ENCODE peak calls at places on chromosomes 13 and 19, in ten cellular contexts. X is SK-N-SH, D is WTC11, N is HepG2, O is A549, S is K562, B is H1, J is endothelial cell of umbilical vein, H is NB4, Q is GM12878. M is an unnamed sample.

GRCh38 chr19:46755853-46756543 is 9.7 kb upstream of the STRN4 start:
- DNase-seq in X (no peak), D (no peak), N (no peak), O (no peak), S (no peak), B (no peak), J (no peak), H (no peak), Q (no peak), M (no peak)

GRCh38 chr19:38667552-38668205 is 20.2 kb downstream of the ACTN4 start:
- DNase-seq in X (no peak), D (no peak), N (no peak), O (no peak), S (no peak), B (no peak), J (peak), H (no peak), Q (no peak), M (no peak)

GRCh38 chr19:34274827-34275625 is 20.7 kb downstream of the GARRE1 start:
- DNase-seq in X (no peak), D (no peak), N (peak), O (no peak), S (no peak), B (no peak), J (peak), H (no peak), Q (no peak), M (no peak)

GRCh38 chr13:92886535-92887098 is 340.0 kb upstream of the GPC6 start:
- DNase-seq in X (no peak), D (no peak), N (no peak), O (no peak), S (no peak), B (no peak), J (no peak), H (no peak), Q (no peak), M (no peak)

GRCh38 chr13:44969858-44970484 is 19.3 kb downstream of the NUFIP1 start:
- DNase-seq in X (peak), D (no peak), N (peak), O (peak), S (no peak), B (no peak), J (peak), H (peak), Q (no peak), M (peak)

GRCh38 chr19:13181747-13182388 is 31.7 kb downstream of the IER2 start:
- DNase-seq in X (peak), D (no peak), N (no peak), O (no peak), S (no peak), B (no peak), J (peak), H (peak), Q (no peak), M (no peak)

GRCh38 chr13:51804295-51805172 is 571 bp upstream of the DHRS12 start:
- DNase-seq in X (peak), D (no peak), N (no peak), O (no peak), S (no peak), B (no peak), J (no peak), H (no peak), Q (no peak), M (no peak)

GRCh38 chr19:43777163-43777700 is 3.5 kb downstream of the KCNN4 start:
- DNase-seq in X (peak), D (no peak), N (no peak), O (peak), S (peak), B (no peak), J (no peak), H (peak), Q (no peak), M (no peak)

GRCh38 chr19:39587496-39587895 is 14.8 kb upstream of the LGALS13 start:
- DNase-seq in X (no peak), D (no peak), N (no peak), O (no peak), S (no peak), B (no peak), J (no peak), H (no peak), Q (no peak), M (no peak)

GRCh38 chr19:6229951-6230712 is 49.6 kb downstream of the MLLT1 start:
- DNase-seq in X (no peak), D (no peak), N (no peak), O (no peak), S (no peak), B (no peak), J (no peak), H (no peak), Q (no peak), M (peak)

GRCh38 chr13:99871249-99871898 is 100.2 kb downstream of the ZIC5 start:
- DNase-seq in X (no peak), D (no peak), N (no peak), O (no peak), S (no peak), B (no peak), J (no peak), H (no peak), Q (no peak), M (no peak)

GRCh38 chr19:45473366-45474190 is 5.8 kb downstream of the FOSB start:
- DNase-seq in X (no peak), D (no peak), N (no peak), O (no peak), S (no peak), B (no peak), J (no peak), H (no peak), Q (no peak), M (no peak)

GRCh38 chr19:45474191-45474940 is 6.6 kb downstream of the FOSB start:
- DNase-seq in X (no peak), D (no peak), N (no peak), O (no peak), S (no peak), B (no peak), J (no peak), H (no peak), Q (no peak), M (no peak)

GRCh38 chr19:45471116-45471865 is 3.5 kb downstream of the FOSB start:
- DNase-seq in X (no peak), D (no peak), N (no peak), O (no peak), S (no peak), B (no peak), J (no peak), H (no peak), Q (no peak), M (no peak)

GRCh38 chr19:45471866-45472556 is 4.2 kb downstream of the FOSB start:
- DNase-seq in X (no peak), D (no peak), N (no peak), O (no peak), S (no peak), B (no peak), J (no peak), H (no peak), Q (no peak), M (no peak)

DNA sequence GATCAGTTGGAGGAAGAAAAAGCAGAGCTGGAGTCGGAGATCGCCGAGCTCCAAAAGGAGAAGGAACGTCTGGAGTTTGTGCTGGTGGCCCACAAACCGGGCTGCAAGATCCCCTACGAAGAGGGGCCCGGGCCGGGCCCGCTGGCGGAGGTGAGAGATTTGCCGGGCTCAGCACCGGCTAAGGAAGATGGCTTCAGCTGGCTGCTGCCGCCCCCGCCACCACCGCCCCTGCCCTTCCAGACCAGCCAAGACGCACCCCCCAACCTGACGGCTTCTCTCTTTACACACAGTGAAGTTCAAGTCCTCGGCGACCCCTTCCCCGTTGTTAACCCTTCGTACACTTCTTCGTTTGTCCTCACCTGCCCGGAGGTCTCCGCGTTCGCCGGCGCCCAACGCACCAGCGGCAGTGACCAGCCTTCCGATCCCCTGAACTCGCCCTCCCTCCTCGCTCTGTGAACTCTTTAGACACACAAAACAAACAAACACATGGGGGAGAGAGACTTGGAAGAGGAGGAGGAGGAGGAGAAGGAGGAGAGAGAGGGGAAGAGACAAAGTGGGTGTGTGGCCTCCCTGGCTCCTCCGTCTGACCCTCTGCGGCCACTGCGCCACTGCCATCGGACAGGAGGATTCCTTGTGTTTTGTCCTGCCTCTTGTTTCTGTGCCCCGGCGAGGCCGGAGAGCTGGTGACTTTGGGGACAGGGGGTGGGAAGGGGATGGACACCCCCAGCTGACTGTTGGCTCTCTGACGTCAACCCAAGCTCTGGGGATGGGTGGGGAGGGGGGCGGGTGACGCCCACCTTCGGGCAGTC is 5.0 kb downstream of the FOSB start:
- DNase-seq in X (no peak), D (no peak), N (no peak), O (no peak), S (no peak), B (no peak), J (no peak), H (no peak), Q (no peak), M (no peak)
- TF ChIP-seq MAX in X (no peak), D (no peak), N (no peak), O (no peak), S (no peak), B (no peak), J (no peak), H (no peak), Q (no peak), M (no peak)

GRCh38 chr13:80705371-80706163 is 364.6 kb upstream of the SPRY2 start:
- DNase-seq in X (peak), D (no peak), N (no peak), O (no peak), S (no peak), B (no peak), J (no peak), H (no peak), Q (no peak), M (no peak)

GRCh38 chr13:80704369-80704768 is 363.4 kb upstream of the SPRY2 start:
- DNase-seq in X (peak), D (no peak), N (no peak), O (no peak), S (no peak), B (no peak), J (no peak), H (no peak), Q (no peak), M (no peak)

GRCh38 chr13:80707000-80707983 is 366.4 kb upstream of the SPRY2 start:
- DNase-seq in X (no peak), D (no peak), N (no peak), O (no peak), S (no peak), B (no peak), J (no peak), H (no peak), Q (no peak), M (no peak)

GRCh38 chr13:80712026-80712425 is 371.1 kb upstream of the SPRY2 start:
- DNase-seq in X (no peak), D (no peak), N (no peak), O (no peak), S (no peak), B (no peak), J (no peak), H (no peak), Q (no peak), M (no peak)

GRCh38 chr13:80706164-80706471 is 365.2 kb upstream of the SPRY2 start:
- DNase-seq in X (no peak), D (no peak), N (no peak), O (no peak), S (no peak), B (no peak), J (no peak), H (no peak), Q (no peak), M (no peak)
- TF ChIP-seq MAX in X (no peak), D (no peak), N (no peak), O (no peak), S (no peak), B (no peak), J (no peak), H (no peak), Q (no peak), M (no peak)

DNA sequence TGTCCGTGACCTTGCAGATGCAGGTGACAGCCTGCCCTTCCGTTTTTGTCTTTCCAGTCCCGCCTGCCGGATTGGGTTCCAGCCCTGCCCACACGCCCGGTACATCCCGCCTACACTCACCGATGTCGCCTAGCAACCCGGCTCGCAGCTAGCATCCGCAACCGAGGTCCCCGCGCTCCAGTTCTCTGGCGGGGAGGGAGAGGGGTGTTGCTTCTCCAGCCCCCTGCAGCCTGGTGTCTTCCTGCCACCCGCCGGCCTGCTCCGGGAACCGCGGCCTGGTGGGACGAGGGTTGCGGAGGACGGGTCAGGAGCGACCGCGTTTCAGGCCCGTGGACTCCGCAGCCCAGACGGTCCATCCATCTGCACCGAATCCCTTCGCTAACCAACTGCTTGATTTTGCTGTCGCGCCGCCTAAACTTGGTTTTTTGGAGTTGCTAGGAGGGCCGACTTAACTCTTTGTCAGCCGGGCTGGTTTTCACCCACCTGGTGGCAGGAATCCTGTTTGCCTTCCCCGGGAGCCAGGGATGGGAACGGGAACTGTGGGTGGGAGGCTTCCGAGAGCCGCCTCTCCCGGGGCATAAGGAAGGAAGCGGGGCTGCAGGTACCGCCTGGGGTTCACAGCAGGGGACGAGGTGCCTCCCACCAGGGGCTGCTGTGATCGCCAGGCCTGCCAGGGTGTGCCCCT is 15.4 kb upstream of the MATK start:
- DNase-seq in X (peak), D (peak), N (no peak), O (no peak), S (peak), B (no peak), J (no peak), H (no peak), Q (no peak), M (no peak)
- TF ChIP-seq MAX in X (no peak), D (no peak), N (no peak), O (no peak), S (no peak), B (no peak), J (no peak), H (no peak), Q (no peak), M (no peak)

GRCh38 chr19:32631381-32631780 is 43.6 kb downstream of the ANKRD27 start:
- DNase-seq in X (no peak), D (no peak), N (no peak), O (no peak), S (no peak), B (no peak), J (no peak), H (no peak), Q (no peak), M (no peak)
- TF ChIP-seq MAX in X (no peak), D (no peak), N (no peak), O (no peak), S (no peak), B (no peak), J (no peak), H (no peak), Q (no peak), M (no peak)

GRCh38 chr19:10478476-10478875 is 24.7 kb downstream of the KEAP1 start:
- DNase-seq in X (peak), D (no peak), N (no peak), O (no peak), S (no peak), B (no peak), J (no peak), H (no peak), Q (no peak), M (no peak)
- TF ChIP-seq MAX in X (no peak), D (no peak), N (no peak), O (no peak), S (no peak), B (no peak), J (no peak), H (no peak), Q (no peak), M (no peak)

DNA sequence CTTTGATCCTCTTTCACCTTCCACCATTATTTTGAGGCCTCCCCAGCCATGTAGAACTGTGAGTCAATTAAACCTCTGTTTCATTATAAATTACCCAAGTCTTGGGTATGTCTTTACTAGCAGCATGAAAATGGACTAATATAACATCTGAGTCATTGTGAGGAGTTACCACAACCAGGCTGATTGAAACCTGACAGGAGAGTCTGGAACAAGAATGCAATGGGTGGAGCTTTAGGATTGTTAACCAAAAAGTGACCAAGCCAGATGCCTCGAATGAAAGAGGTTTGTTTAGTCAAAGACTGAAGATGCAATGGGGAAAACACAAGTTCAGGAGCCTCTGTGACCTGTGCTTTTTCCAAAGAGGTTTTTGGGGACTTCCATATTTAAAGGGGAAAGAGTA is 659.0 kb downstream of the SLITRK6 start:
- DNase-seq in X (no peak), D (no peak), N (no peak), O (no peak), S (no peak), B (no peak), J (no peak), H (no peak), Q (no peak), M (no peak)
- TF ChIP-seq MAX in X (no peak), D (no peak), N (no peak), O (no peak), S (no peak), B (no peak), J (no peak), H (no peak), Q (no peak), M (no peak)

GRCh38 chr13:110440946-110441731 is 120.4 kb downstream of the RAB20 start:
- DNase-seq in X (no peak), D (no peak), N (no peak), O (no peak), S (no peak), B (no peak), J (no peak), H (no peak), Q (no peak), M (no peak)

GRCh38 chr13:110445183-110445582 is 116.3 kb downstream of the RAB20 start:
- DNase-seq in X (no peak), D (no peak), N (no peak), O (no peak), S (no peak), B (no peak), J (no peak), H (peak), Q (no peak), M (no peak)

GRCh38 chr13:110443633-110444225 is 117.8 kb downstream of the RAB20 start:
- DNase-seq in X (no peak), D (no peak), N (no peak), O (no peak), S (no peak), B (no peak), J (no peak), H (no peak), Q (no peak), M (no peak)

GRCh38 chr13:110444226-110444653 is 117.3 kb downstream of the RAB20 start:
- DNase-seq in X (no peak), D (no peak), N (no peak), O (no peak), S (no peak), B (no peak), J (no peak), H (peak), Q (no peak), M (peak)

DNA sequence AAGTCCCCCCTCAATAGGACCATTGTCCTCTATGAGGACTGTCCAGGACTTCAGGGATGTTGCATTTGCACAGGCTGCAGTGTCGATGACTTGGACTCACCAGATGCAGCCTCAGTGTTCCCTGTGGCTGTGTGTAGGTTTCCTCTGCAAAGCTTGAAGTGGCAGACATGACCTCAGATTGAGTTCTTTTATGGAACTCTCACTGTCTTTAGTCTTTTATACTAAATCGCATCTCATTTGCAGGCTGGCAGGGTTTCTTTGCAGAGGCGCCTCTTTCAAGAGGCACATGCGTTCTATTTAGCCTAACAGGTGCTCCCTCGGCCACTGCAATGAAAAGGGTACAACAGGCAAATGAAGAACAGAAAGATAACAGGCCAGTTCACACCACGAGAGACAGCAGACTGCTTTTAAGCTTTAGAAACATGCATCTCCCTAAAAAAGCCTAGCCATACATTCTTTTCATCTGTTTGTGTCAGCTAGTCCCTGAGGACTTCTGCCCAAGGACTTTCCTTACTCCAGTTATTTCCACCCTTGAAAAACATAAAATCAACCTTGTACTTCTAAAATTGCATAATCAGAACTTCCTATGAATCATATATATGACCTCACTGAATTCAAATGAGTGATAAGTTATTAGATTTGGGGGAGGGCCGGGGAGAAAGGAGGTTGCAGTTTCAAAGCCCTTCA is 118.4 kb downstream of the RAB20 start:
- DNase-seq in X (no peak), D (no peak), N (no peak), O (no peak), S (no peak), B (no peak), J (peak), H (peak), Q (no peak), M (no peak)
- TF ChIP-seq MAX in X (no peak), D (no peak), N (no peak), O (no peak), S (no peak), B (no peak), J (no peak), H (no peak), Q (no peak), M (no peak)

DNA sequence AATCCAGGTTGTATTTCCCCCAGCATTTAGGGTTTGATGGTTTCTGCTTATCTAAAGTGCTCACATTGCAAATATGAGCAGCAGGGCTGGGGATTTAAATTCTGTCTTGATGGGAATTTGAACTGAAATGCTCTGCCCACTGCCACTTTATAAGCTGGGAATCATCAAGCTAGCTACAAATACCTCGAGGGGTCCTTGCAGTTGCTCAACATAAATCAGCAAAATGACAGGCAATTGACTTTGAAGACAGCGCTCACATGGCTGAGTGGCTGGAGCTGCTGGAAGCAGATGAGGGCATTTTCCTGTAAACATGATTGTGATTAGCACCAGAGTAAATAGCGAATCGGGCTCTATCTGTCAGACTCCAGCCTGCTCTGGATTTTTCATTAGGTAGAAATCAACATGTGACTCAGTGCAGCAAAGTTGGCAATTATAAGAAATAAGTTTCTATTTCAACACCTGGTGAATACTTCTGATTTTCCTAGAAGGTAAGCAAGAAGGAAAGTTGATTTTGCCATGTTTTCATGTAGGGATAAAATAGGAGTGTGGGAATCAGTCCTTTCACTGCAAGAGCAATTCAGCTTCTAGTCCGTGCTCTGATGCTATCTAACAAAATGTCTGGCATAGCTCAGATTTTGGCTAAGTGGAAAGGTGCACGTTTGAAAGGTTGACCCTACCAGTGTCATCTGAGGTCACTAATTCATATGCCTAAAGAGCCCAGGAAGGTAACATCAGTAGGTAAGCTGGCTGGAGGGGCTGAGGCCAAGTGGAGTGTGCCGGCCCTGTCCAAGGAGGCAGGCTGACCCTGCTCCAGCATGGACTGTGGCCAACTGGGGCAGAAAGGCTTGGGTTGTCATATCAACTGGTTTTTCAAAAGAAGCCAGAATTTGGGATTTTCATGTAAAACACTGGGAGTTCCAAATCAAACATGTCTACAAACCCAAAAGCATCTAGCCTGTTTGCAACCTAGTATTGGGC is 39.1 kb upstream of the MEDAG start:
- DNase-seq in X (peak), D (no peak), N (no peak), O (no peak), S (no peak), B (no peak), J (peak), H (no peak), Q (no peak), M (no peak)
- TF ChIP-seq MAX in X (no peak), D (no peak), N (no peak), O (no peak), S (no peak), B (no peak), J (no peak), H (no peak), Q (no peak), M (no peak)

M was measured in HCT116.